ENCODE peak calls at places on chromosomes 6 and 20, in eight cellular contexts. H is left ventricle myocardium inferior, C is hepatocyte, X is bronchial epithelial cell, M is fibroblast of mammary gland, Y is choroid plexus epithelial cell, L is fibroblast of pulmonary artery, O is spleen. J is an unnamed sample.

GRCh38 chr6:44918893-44919292 is 409.2 kb upstream of the RUNX2 start:
- DNase-seq in H (no peak), C (no peak), X (no peak), M (no peak), Y (peak), L (no peak), O (no peak), J (no peak)

GRCh38 chr6:79617521-79617941 is 13.6 kb upstream of the SH3BGRL2 start:
- DNase-seq in H (no peak), C (no peak), X (no peak), M (no peak), Y (no peak), L (no peak), O (no peak), J (no peak)

GRCh38 chr20:53581444-53582311 is 12.0 kb downstream of the ZNF217 start:
- DNase-seq in H (no peak), C (no peak), X (no peak), M (no peak), Y (no peak), L (no peak), O (peak), J (no peak)

GRCh38 chr6:90415178-90415577 is 118.5 kb upstream of the BACH2 start:
- DNase-seq in H (no peak), C (no peak), X (no peak), M (no peak), Y (no peak), L (no peak), O (no peak), J (no peak)

GRCh38 chr20:4006640-4007039 is 8.7 kb downstream of the RNF24 start:
- DNase-seq in H (peak), C (no peak), X (no peak), M (no peak), Y (no peak), L (peak), O (no peak), J (peak)

GRCh38 chr6:39886871-39887270 is 47.4 kb downstream of the MOCS1 start:
- DNase-seq in H (no peak), C (no peak), X (no peak), M (no peak), Y (no peak), L (no peak), O (no peak), J (no peak)

GRCh38 chr6:38640216-38640909 is 634 bp upstream of the BTBD9 start:
- DNase-seq in H (no peak), C (peak), X (no peak), M (no peak), Y (no peak), L (no peak), O (peak), J (no peak)

GRCh38 chr20:53922901-53923314 is 147.5 kb downstream of the BCAS1 start:
- DNase-seq in H (no peak), C (no peak), X (peak), M (peak), Y (no peak), L (no peak), O (no peak), J (peak)

GRCh38 chr20:57548177-57549058 is 12.5 kb upstream of the PCK1 start:
- DNase-seq in H (no peak), C (no peak), X (no peak), M (no peak), Y (peak), L (no peak), O (no peak), J (no peak)

GRCh38 chr20:43383026-43383795 is 74.5 kb upstream of the SRSF6 start:
- DNase-seq in H (peak), C (no peak), X (no peak), M (peak), Y (no peak), L (peak), O (no peak), J (no peak)

GRCh38 chr20:29740601-29740950 is 1516.9 kb upstream of the DEFB115 start:
- DNase-seq in H (no peak), C (no peak), X (no peak), M (no peak), Y (no peak), L (no peak), O (no peak), J (no peak)

GRCh38 chr6:53437557-53438202 is 88.9 kb upstream of the ELOVL5 start:
- DNase-seq in H (no peak), C (peak), X (peak), M (peak), Y (peak), L (peak), O (no peak), J (no peak)

GRCh38 chr6:146014233-146014632 is 14.6 kb upstream of the GRM1 start:
- DNase-seq in H (no peak), C (no peak), X (no peak), M (no peak), Y (no peak), L (no peak), O (no peak), J (no peak)

GRCh38 chr6:53718597-53719460 is 53.3 kb upstream of the KLHL31 start:
- DNase-seq in H (no peak), C (peak), X (peak), M (peak), Y (peak), L (peak), O (no peak), J (no peak)

GRCh38 chr20:62179162-62179504 is 3.7 kb upstream of the MTG2 start:
- DNase-seq in H (no peak), C (no peak), X (no peak), M (no peak), Y (no peak), L (no peak), O (peak), J (no peak)

GRCh38 chr20:46807998-46808397 is 86.6 kb upstream of the EYA2 start:
- DNase-seq in H (no peak), C (no peak), X (no peak), M (no peak), Y (no peak), L (no peak), O (no peak), J (no peak)

GRCh38 chr6:44126320-44127149 is 717 bp downstream of the MRPL14 start:
- DNase-seq in H (peak), C (peak), X (peak), M (peak), Y (peak), L (peak), O (peak), J (no peak)

GRCh38 chr6:145887969-145888368 is 73.4 kb upstream of the FBXO30 start:
- DNase-seq in H (peak), C (peak), X (peak), M (peak), Y (peak), L (peak), O (no peak), J (no peak)

GRCh38 chr6:170190046-170190445 is 100.8 kb downstream of the DLL1 start:
- DNase-seq in H (no peak), C (no peak), X (no peak), M (no peak), Y (no peak), L (no peak), O (no peak), J (peak)

GRCh38 chr20:59004763-59005522 is 2.1 kb downstream of the CTSZ start:
- DNase-seq in H (peak), C (no peak), X (no peak), M (no peak), Y (no peak), L (no peak), O (peak), J (peak)

GRCh38 chr6:47069156-47069555 is 27.0 kb upstream of the ADGRF1 start:
- DNase-seq in H (no peak), C (no peak), X (no peak), M (no peak), Y (no peak), L (no peak), O (no peak), J (no peak)

GRCh38 chr20:13231031-13231752 is 10.1 kb downstream of the ISM1 start:
- DNase-seq in H (no peak), C (no peak), X (peak), M (peak), Y (no peak), L (no peak), O (no peak), J (no peak)

GRCh38 chr20:63536241-63536977 is 767 bp downstream of the PTK6 start:
- DNase-seq in H (no peak), C (no peak), X (peak), M (peak), Y (peak), L (peak), O (peak), J (no peak)

GRCh38 chr6:34922177-34922663 is 33.2 kb downstream of the ANKS1A start:
- DNase-seq in H (no peak), C (peak), X (peak), M (peak), Y (peak), L (peak), O (no peak), J (no peak)

GRCh38 chr6:141107562-141108160 is 1025.1 kb upstream of the GJE1 start:
- DNase-seq in H (no peak), C (no peak), X (peak), M (peak), Y (peak), L (peak), O (no peak), J (no peak)

GRCh38 chr6:116246089-116246488 is 7.8 kb downstream of the TSPYL4 start:
- DNase-seq in H (no peak), C (no peak), X (no peak), M (peak), Y (peak), L (peak), O (no peak), J (no peak)

GRCh38 chr6:75210885-75211739 is 5.3 kb upstream of the COL12A1 start:
- DNase-seq in H (no peak), C (peak), X (peak), M (peak), Y (peak), L (peak), O (no peak), J (no peak)

GRCh38 chr20:48574383-48574782 is 253.4 kb downstream of the PREX1 start:
- DNase-seq in H (no peak), C (no peak), X (peak), M (peak), Y (peak), L (peak), O (no peak), J (no peak)

GRCh38 chr6:56683882-56684281 is 41.2 kb upstream of the DST start:
- DNase-seq in H (no peak), C (peak), X (peak), M (peak), Y (peak), L (peak), O (no peak), J (peak)

GRCh38 chr6:39446909-39447308 is 124.4 kb upstream of the KCNK16 start:
- DNase-seq in H (no peak), C (no peak), X (no peak), M (no peak), Y (peak), L (no peak), O (no peak), J (no peak)

GRCh38 chr6:100475554-100476325 is 11.0 kb upstream of the SIM1 start:
- DNase-seq in H (no peak), C (no peak), X (peak), M (peak), Y (no peak), L (no peak), O (no peak), J (no peak)

GRCh38 chr6:140372064-140372463 is 997.6 kb upstream of the CITED2 start:
- DNase-seq in H (no peak), C (no peak), X (no peak), M (no peak), Y (peak), L (no peak), O (no peak), J (no peak)

GRCh38 chr20:46406986-46407670 is 713 bp upstream of the ELMO2 start:
- DNase-seq in H (peak), C (peak), X (peak), M (no peak), Y (no peak), L (peak), O (peak), J (peak)

GRCh38 chr6:146901940-146902816 is 302.0 kb upstream of the STXBP5 start:
- DNase-seq in H (no peak), C (no peak), X (peak), M (peak), Y (peak), L (peak), O (no peak), J (no peak)

GRCh38 chr6:151313060-151313459 is 73.3 kb downstream of the AKAP12 start:
- DNase-seq in H (no peak), C (peak), X (no peak), M (no peak), Y (peak), L (peak), O (no peak), J (no peak)

GRCh38 chr20:57513199-57513598 is 11.7 kb downstream of the CTCFL start:
- DNase-seq in H (no peak), C (no peak), X (peak), M (peak), Y (peak), L (peak), O (no peak), J (no peak)

GRCh38 chr6:48036316-48036715 is 74.7 kb downstream of the PTCHD4 start:
- DNase-seq in H (no peak), C (no peak), X (peak), M (peak), Y (peak), L (peak), O (no peak), J (no peak)

GRCh38 chr6:89311530-89311852 is 3.6 kb downstream of the GABRR2 start:
- DNase-seq in H (no peak), C (no peak), X (no peak), M (no peak), Y (no peak), L (no peak), O (no peak), J (no peak)
- H3K4me3 ChIP-seq in H (peak), C (no peak), X (no peak), M (no peak), Y (no peak), L (no peak), O (no peak), J (no peak)

GRCh38 chr6:91660893-91661292 is 1074.0 kb upstream of the MAP3K7 start:
- DNase-seq in H (no peak), C (no peak), X (no peak), M (no peak), Y (no peak), L (no peak), O (no peak), J (no peak)
- H3K4me3 ChIP-seq in H (no peak), C (no peak), X (no peak), M (no peak), Y (no peak), L (no peak), O (no peak), J (no peak)

GRCh38 chr6:10585232-10585887 is 64.2 kb downstream of the GCNT2 start:
- DNase-seq in H (no peak), C (peak), X (no peak), M (no peak), Y (no peak), L (no peak), O (no peak), J (peak)
- H3K4me3 ChIP-seq in H (peak), C (no peak), X (no peak), M (no peak), Y (no peak), L (no peak), O (no peak), J (no peak)

GRCh38 chr20:32585011-32585518 is at the start of gene NOL4L:
- DNase-seq in H (peak), C (peak), X (no peak), M (peak), Y (peak), L (no peak), O (peak), J (no peak)

GRCh38 chr20:32583581-32584045 is 1.5 kb downstream of the NOL4L start:
- DNase-seq in H (no peak), C (peak), X (no peak), M (no peak), Y (no peak), L (no peak), O (no peak), J (no peak)

GRCh38 chr20:32588040-32588439 is 2.9 kb upstream of the NOL4L start:
- DNase-seq in H (no peak), C (no peak), X (no peak), M (no peak), Y (no peak), L (no peak), O (no peak), J (no peak)

GRCh38 chr20:32586291-32586690 is 1.2 kb upstream of the NOL4L start:
- DNase-seq in H (no peak), C (no peak), X (no peak), M (no peak), Y (no peak), L (no peak), O (no peak), J (no peak)

DNA sequence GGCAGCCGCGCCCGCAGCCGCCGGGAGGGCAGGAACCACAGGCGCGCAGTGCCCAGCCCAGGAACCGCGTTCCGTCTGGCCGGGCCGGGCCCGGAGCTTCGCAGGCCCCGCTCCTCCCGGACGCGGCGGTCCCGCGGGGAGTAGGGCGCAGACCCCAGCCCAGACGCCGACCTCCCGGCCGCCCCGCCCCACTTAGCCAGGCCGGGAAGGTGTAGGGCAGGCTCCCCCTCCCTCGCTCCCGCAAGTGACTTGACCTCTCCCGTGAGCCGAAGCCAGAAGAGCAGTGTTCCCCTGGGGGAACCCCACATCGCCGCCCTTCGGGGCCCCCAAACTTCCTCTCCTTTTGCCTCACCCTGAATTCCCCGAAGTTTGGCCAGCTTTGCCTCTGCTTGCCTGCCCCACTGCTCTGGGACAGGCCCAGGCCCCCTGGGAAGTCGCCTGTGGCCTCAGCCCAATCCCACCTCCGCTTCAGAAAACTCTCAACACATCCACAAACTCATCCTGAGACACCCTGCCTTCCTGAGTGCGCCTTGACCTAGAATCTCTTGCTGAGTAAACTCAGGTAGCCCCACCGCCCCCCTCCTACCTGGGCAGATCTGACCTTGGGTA is 490 bp upstream of the NOL4L start:
- DNase-seq in H (no peak), C (no peak), X (no peak), M (no peak), Y (no peak), L (no peak), O (no peak), J (no peak)
- H3K4me3 ChIP-seq in H (peak), C (peak), X (no peak), M (no peak), Y (peak), L (no peak), O (peak), J (peak)

GRCh38 chr20:19976595-19977372 is 40.4 kb upstream of the NAA20 start:
- DNase-seq in H (peak), C (peak), X (peak), M (peak), Y (peak), L (peak), O (no peak), J (no peak)
- H3K4me3 ChIP-seq in H (peak), C (peak), X (peak), M (peak), Y (peak), L (peak), O (no peak), J (peak)

GRCh38 chr6:27616313-27617045 is 143.6 kb upstream of the ZNF184 start:
- DNase-seq in H (no peak), C (no peak), X (no peak), M (no peak), Y (no peak), L (no peak), O (no peak), J (no peak)
- H3K4me3 ChIP-seq in H (peak), C (peak), X (no peak), M (peak), Y (peak), L (peak), O (peak), J (no peak)

DNA sequence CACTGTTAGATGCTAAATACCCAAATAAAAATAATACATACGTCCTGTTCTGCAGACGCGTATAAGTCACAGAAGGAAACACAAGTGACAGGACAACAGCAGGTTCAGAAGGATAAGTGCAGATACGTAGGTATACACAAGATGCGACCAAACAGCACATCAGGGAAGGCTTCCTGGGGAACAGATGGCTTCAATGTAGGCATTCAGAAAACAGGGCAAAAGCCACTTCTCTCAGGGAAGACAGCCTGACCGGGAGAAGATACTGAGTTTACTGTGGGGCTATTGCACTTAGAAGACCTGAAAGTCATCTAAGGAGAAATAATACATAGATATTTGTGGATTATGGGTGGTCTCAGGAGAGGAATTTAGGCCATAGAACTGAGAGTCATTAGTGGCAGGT is 1.9 kb downstream of the HLA-DPA1 start:
- DNase-seq in H (no peak), C (no peak), X (no peak), M (no peak), Y (no peak), L (no peak), O (no peak), J (no peak)
- H3K4me3 ChIP-seq in H (peak), C (no peak), X (no peak), M (no peak), Y (no peak), L (no peak), O (peak), J (peak)

GRCh38 chr6:21479140-21479539 is 114.4 kb upstream of the SOX4 start:
- DNase-seq in H (no peak), C (no peak), X (peak), M (peak), Y (peak), L (peak), O (no peak), J (no peak)
- H3K4me3 ChIP-seq in H (peak), C (no peak), X (no peak), M (peak), Y (peak), L (peak), O (no peak), J (peak)

GRCh38 chr20:11403711-11404110 is 514.0 kb upstream of the BTBD3 start:
- DNase-seq in H (no peak), C (no peak), X (no peak), M (no peak), Y (peak), L (peak), O (no peak), J (no peak)

GRCh38 chr20:11401988-11402387 is 515.7 kb upstream of the BTBD3 start:
- DNase-seq in H (no peak), C (no peak), X (no peak), M (no peak), Y (no peak), L (no peak), O (no peak), J (no peak)
- H3K4me3 ChIP-seq in H (no peak), C (no peak), X (no peak), M (no peak), Y (no peak), L (no peak), O (no peak), J (no peak)

GRCh38 chr6:30900863-30901417 is 7.1 kb upstream of the GTF2H4 start:
- DNase-seq in H (no peak), C (no peak), X (no peak), M (no peak), Y (no peak), L (no peak), O (no peak), J (no peak)

GRCh38 chr6:30898750-30899360 is 9.2 kb upstream of the GTF2H4 start:
- DNase-seq in H (no peak), C (no peak), X (no peak), M (no peak), Y (no peak), L (no peak), O (no peak), J (no peak)

GRCh38 chr6:30903236-30903635 is 4.8 kb upstream of the GTF2H4 start:
- DNase-seq in H (no peak), C (no peak), X (no peak), M (no peak), Y (no peak), L (no peak), O (no peak), J (no peak)

GRCh38 chr6:30901436-30901835 is 6.6 kb upstream of the GTF2H4 start:
- DNase-seq in H (no peak), C (no peak), X (no peak), M (no peak), Y (no peak), L (no peak), O (no peak), J (no peak)

GRCh38 chr6:30902709-30903108 is 5.3 kb upstream of the GTF2H4 start:
- DNase-seq in H (no peak), C (no peak), X (no peak), M (no peak), Y (no peak), L (no peak), O (no peak), J (no peak)
- H3K4me3 ChIP-seq in H (no peak), C (no peak), X (no peak), M (no peak), Y (no peak), L (no peak), O (no peak), J (no peak)